ENCODE peak calls at places on chromosomes 12 and 14, in seven cellular contexts. Y is stimulated activated CD4-positive, alpha-beta T cell treated with anti-CD3 and anti-CD28 coated beads, Interleukin-2, amount 100 ng/mL, for 24 hours; H is HTR-8/SVneo; X is naive thymus-derived CD8-positive, alpha-beta T cell; Q is astrocyte; R is kidney tubule cell; T is progenitor cell of endocrine pancreas. I is an unnamed sample.

GRCh38 chr14:28759658-28760313 is 6.8 kb upstream of the FOXG1 start:
- DNase-seq in Y (no peak), H (no peak), X (no peak), Q (no peak), R (no peak), T (no peak), I (no peak)

GRCh38 chr14:38003746-38004609 is 203.7 kb upstream of the SSTR1 start:
- DNase-seq in Y (no peak), H (no peak), X (no peak), Q (no peak), R (no peak), T (no peak), I (no peak)

GRCh38 chr12:228846-229200 is 14.9 kb upstream of the SLC6A12 start:
- DNase-seq in Y (no peak), H (no peak), X (no peak), Q (no peak), R (no peak), T (no peak), I (no peak)

GRCh38 chr12:99059824-99060526 is 414.9 kb downstream of the APAF1 start:
- DNase-seq in Y (no peak), H (no peak), X (no peak), Q (peak), R (no peak), T (no peak), I (no peak)

GRCh38 chr12:5912437-5913334 is 32.4 kb downstream of the ANO2 start:
- DNase-seq in Y (no peak), H (peak), X (no peak), Q (no peak), R (no peak), T (no peak), I (no peak)

GRCh38 chr12:132700212-132700913 is 10.3 kb upstream of the PGAM5 start:
- DNase-seq in Y (no peak), H (no peak), X (no peak), Q (peak), R (peak), T (no peak), I (no peak)

GRCh38 chr12:64674367-64674922 is 64.2 kb downstream of the RASSF3 start:
- DNase-seq in Y (no peak), H (no peak), X (peak), Q (no peak), R (no peak), T (no peak), I (no peak)

GRCh38 chr12:31323466-31324115 is 2.4 kb downstream of the SINHCAF start:
- DNase-seq in Y (peak), H (no peak), X (peak), Q (no peak), R (peak), T (no peak), I (no peak)

GRCh38 chr14:86799244-86799647 is 1193.7 kb downstream of the GALC start:
- DNase-seq in Y (no peak), H (peak), X (no peak), Q (peak), R (peak), T (no peak), I (peak)

GRCh38 chr12:51183816-51184215 is 10.9 kb upstream of the TFCP2 start:
- DNase-seq in Y (no peak), H (no peak), X (no peak), Q (peak), R (peak), T (no peak), I (no peak)

GRCh38 chr12:89468648-89469326 is 55.8 kb downstream of the GALNT4 start:
- DNase-seq in Y (no peak), H (no peak), X (no peak), Q (no peak), R (no peak), T (no peak), I (no peak)

GRCh38 chr12:7642876-7643309 is 22.8 kb downstream of the APOBEC1 start:
- DNase-seq in Y (peak), H (no peak), X (no peak), Q (no peak), R (peak), T (no peak), I (peak)

GRCh38 chr12:55707841-55708694 is at the start of gene ITGA7:
- DNase-seq in Y (peak), H (peak), X (peak), Q (no peak), R (no peak), T (peak), I (no peak)

GRCh38 chr14:98370352-98370751 is 901.6 kb downstream of the BCL11B start:
- DNase-seq in Y (no peak), H (no peak), X (no peak), Q (no peak), R (no peak), T (no peak), I (no peak)

GRCh38 chr14:94469261-94469660 is 6.7 kb downstream of the SERPINA9 start:
- DNase-seq in Y (no peak), H (no peak), X (no peak), Q (no peak), R (no peak), T (no peak), I (no peak)

GRCh38 chr14:97456958-97457357 is 659.8 kb downstream of the VRK1 start:
- DNase-seq in Y (peak), H (no peak), X (no peak), Q (no peak), R (peak), T (no peak), I (no peak)

GRCh38 chr12:54734196-54734950 is 86.2 kb upstream of the DCD start:
- DNase-seq in Y (no peak), H (no peak), X (no peak), Q (no peak), R (no peak), T (no peak), I (no peak)

GRCh38 chr12:104190641-104191176 is 24.9 kb upstream of the TXNRD1 start:
- DNase-seq in Y (no peak), H (no peak), X (no peak), Q (no peak), R (no peak), T (no peak), I (no peak)

GRCh38 chr12:66405395-66405794 is 103.1 kb downstream of the HELB start:
- DNase-seq in Y (no peak), H (no peak), X (no peak), Q (peak), R (peak), T (no peak), I (no peak)

I was measured in keratinocyte.